ENCODE peak calls at places on chromosomes 13 and 19, in seven cellular contexts. R is anterior cingulate cortex, Q is iris pigment epithelial cell, T is nucleus accumbens, A is neural crest cell, M is pulmonary artery endothelial cell, F is MCF 10A. P is an unnamed sample.

GRCh38 chr19:1650627-1651009 is 1.8 kb downstream of the TCF3 start:
- DNase-seq in A (no peak), F (no peak), R (no peak), M (no peak), Q (peak; percentile 28), T (no peak), P (peak; percentile 52)

GRCh38 chr13:40172878-40173277 is 493.6 kb downstream of the FOXO1 start:
- DNase-seq in T (no peak), F (no peak), A (no peak), M (no peak), R (no peak), Q (no peak), P (no peak)

GRCh38 chr13:113422790-113423189 is 30.5 kb downstream of the ADPRHL1 start:
- DNase-seq in T (no peak), A (no peak), Q (no peak), R (no peak), F (no peak), M (no peak), P (no peak)

GRCh38 chr13:79477968-79478367 is 3.0 kb upstream of the NDFIP2 start:
- DNase-seq in T (no peak), Q (no peak), R (peak; percentile 32), A (no peak), M (no peak), F (no peak), P (no peak)

GRCh38 chr13:25170554-25171107 is 1.5 kb downstream of the AMER2 start:
- DNase-seq in F (no peak), T (peak; percentile 67), Q (no peak), R (peak; percentile 59), A (peak; percentile 25), M (no peak), P (no peak)

GRCh38 chr19:43789029-43789428 is 8.3 kb upstream of the KCNN4 start:
- DNase-seq in M (no peak), T (no peak), F (peak; percentile 63), R (no peak), Q (peak; percentile 54), A (no peak), P (no peak)

GRCh38 chr19:10467104-10467706 is 36.0 kb downstream of the KEAP1 start:
- DNase-seq in Q (no peak), A (no peak), F (no peak), R (no peak), T (no peak), M (no peak), P (no peak)

GRCh38 chr13:40492511-40492910 is 173.9 kb downstream of the FOXO1 start:
- DNase-seq in A (no peak), T (no peak), R (no peak), M (no peak), Q (no peak), F (no peak), P (no peak)

GRCh38 chr13:72150502-72150901 is 283.5 kb upstream of the DACH1 start:
- DNase-seq in R (no peak), F (no peak), Q (no peak), M (no peak), T (no peak), A (no peak), P (no peak)

GRCh38 chr13:106096661-106097092 is 438.8 kb downstream of the EFNB2 start:
- DNase-seq in Q (no peak), F (peak; percentile 63), T (no peak), A (no peak), M (no peak), R (no peak), P (no peak)

GRCh38 chr19:3554254-3555083 is 2.9 kb downstream of the MFSD12 start:
- DNase-seq in A (no peak), R (no peak), Q (no peak), M (no peak), F (no peak), T (no peak), P (peak; percentile 59)

GRCh38 chr13:20525601-20526544 is at the start of gene CRYL1:
- DNase-seq in F (peak; percentile 50), M (peak; percentile 58), T (peak; percentile 73), R (peak; percentile 67), Q (peak; percentile 55), A (peak; percentile 29), P (peak; percentile 81)

GRCh38 chr13:79108914-79109643 is 297.0 kb downstream of the RBM26 start:
- DNase-seq in F (no peak), Q (no peak), A (no peak), T (no peak), M (no peak), R (no peak), P (no peak)

GRCh38 chr19:3547301-3547731 is 8.3 kb downstream of the TEKTIP1 start:
- DNase-seq in R (no peak), Q (no peak), F (peak; percentile 45), A (no peak), T (no peak), M (no peak), P (peak; percentile 39)

P was measured in CD4-positive, CD25-positive, alpha-beta regulatory T cell.